ENCODE peak calls at places on chromosomes 4 and X, in four cellular contexts. One of them, this sample, is unnamed.

GRCh38 chr4:10063544-10064300 is 42.4 kb upstream of the SLC2A9 start:
- DNase-seq in tibial nerve: peak
- DNase-seq in non-pigmented ciliary epithelial cell: no peak
- DNase-seq in left lung: peak
- DNase-seq in this sample: peak

GRCh38 chr4:52813546-52813945 is 48.6 kb upstream of the RASL11B start:
- DNase-seq in tibial nerve: no peak
- DNase-seq in non-pigmented ciliary epithelial cell: no peak
- DNase-seq in left lung: no peak
- DNase-seq in this sample: no peak

GRCh38 chrX:130878350-130879341 is 24.4 kb downstream of the ENOX2 start:
- DNase-seq in tibial nerve: no peak
- DNase-seq in non-pigmented ciliary epithelial cell: peak
- DNase-seq in left lung: no peak
- DNase-seq in this sample: peak

GRCh38 chr4:108624263-108625056 is 4.1 kb downstream of the RPL34 start:
- DNase-seq in tibial nerve: no peak
- DNase-seq in non-pigmented ciliary epithelial cell: no peak
- DNase-seq in left lung: no peak
- DNase-seq in this sample: no peak

GRCh38 chr4:35494955-35495354 is 749.4 kb downstream of the ARAP2 start:
- DNase-seq in tibial nerve: no peak
- DNase-seq in non-pigmented ciliary epithelial cell: no peak
- DNase-seq in left lung: peak
- DNase-seq in this sample: no peak

GRCh38 chr4:20268028-20268427 is 16.3 kb downstream of the SLIT2 start:
- DNase-seq in tibial nerve: no peak
- DNase-seq in non-pigmented ciliary epithelial cell: no peak
- DNase-seq in left lung: no peak
- DNase-seq in this sample: no peak

GRCh38 chr4:71472946-71473345 is 134.1 kb downstream of the SLC4A4 start:
- DNase-seq in tibial nerve: no peak
- DNase-seq in non-pigmented ciliary epithelial cell: peak
- DNase-seq in left lung: no peak
- DNase-seq in this sample: peak

GRCh38 chr4:118869808-118870342 is 18.8 kb upstream of the SYNPO2 start:
- DNase-seq in tibial nerve: no peak
- DNase-seq in non-pigmented ciliary epithelial cell: peak
- DNase-seq in left lung: no peak
- DNase-seq in this sample: peak

GRCh38 chrX:734411-734810 is 103.8 kb downstream of the SHOX start:
- DNase-seq in tibial nerve: no peak
- DNase-seq in non-pigmented ciliary epithelial cell: no peak
- DNase-seq in left lung: no peak
- DNase-seq in this sample: no peak

GRCh38 chr4:78990938-78991810 is 51.9 kb upstream of the PAQR3 start:
- DNase-seq in tibial nerve: no peak
- DNase-seq in non-pigmented ciliary epithelial cell: no peak
- DNase-seq in left lung: no peak
- DNase-seq in this sample: no peak

GRCh38 chr4:180542445-180543100 is 1700.6 kb upstream of the TENM3 start:
- DNase-seq in tibial nerve: no peak
- DNase-seq in non-pigmented ciliary epithelial cell: peak
- DNase-seq in left lung: no peak
- DNase-seq in this sample: peak

GRCh38 chr4:142404191-142404611 is 441.9 kb downstream of the INPP4B start:
- DNase-seq in tibial nerve: no peak
- DNase-seq in non-pigmented ciliary epithelial cell: no peak
- DNase-seq in left lung: peak
- DNase-seq in this sample: no peak

GRCh38 chr4:77104405-77105292 is 28.9 kb upstream of the CCNI start:
- DNase-seq in tibial nerve: peak
- DNase-seq in non-pigmented ciliary epithelial cell: no peak
- DNase-seq in left lung: peak
- DNase-seq in this sample: peak

GRCh38 chrX:148259990-148260389 is 240.4 kb upstream of the AFF2 start:
- DNase-seq in tibial nerve: no peak
- DNase-seq in non-pigmented ciliary epithelial cell: no peak
- DNase-seq in left lung: no peak
- DNase-seq in this sample: no peak

GRCh38 chrX:108020631-108021030 is 24.2 kb upstream of the VSIG1 start:
- DNase-seq in tibial nerve: no peak
- DNase-seq in non-pigmented ciliary epithelial cell: no peak
- DNase-seq in left lung: no peak
- DNase-seq in this sample: no peak

GRCh38 chr4:166896254-166896653 is 338.0 kb downstream of the SPOCK3 start:
- DNase-seq in tibial nerve: no peak
- DNase-seq in non-pigmented ciliary epithelial cell: no peak
- DNase-seq in left lung: peak
- DNase-seq in this sample: no peak

GRCh38 chrX:129783176-129783776 is 3.5 kb downstream of the SASH3 start:
- DNase-seq in tibial nerve: no peak
- DNase-seq in non-pigmented ciliary epithelial cell: no peak
- DNase-seq in left lung: no peak
- DNase-seq in this sample: no peak

GRCh38 chr4:56653461-56654237 is 27.4 kb downstream of the HOPX start:
- DNase-seq in tibial nerve: no peak
- DNase-seq in non-pigmented ciliary epithelial cell: no peak
- DNase-seq in left lung: no peak
- DNase-seq in this sample: no peak

GRCh38 chr4:19034089-19034488 is 1012.5 kb upstream of the LCORL start:
- DNase-seq in tibial nerve: no peak
- DNase-seq in non-pigmented ciliary epithelial cell: no peak
- DNase-seq in left lung: no peak
- DNase-seq in this sample: no peak

GRCh38 chr4:9924750-9925149 is 96.5 kb downstream of the SLC2A9 start:
- DNase-seq in tibial nerve: no peak
- DNase-seq in non-pigmented ciliary epithelial cell: peak
- DNase-seq in left lung: no peak
- DNase-seq in this sample: no peak

GRCh38 chrX:17861496-17862011 is 456 bp upstream of the RAI2 start:
- DNase-seq in tibial nerve: no peak
- DNase-seq in non-pigmented ciliary epithelial cell: no peak
- DNase-seq in left lung: no peak
- DNase-seq in this sample: no peak

GRCh38 chr4:172865103-172865502 is 303.5 kb upstream of the GALNT7 start:
- DNase-seq in tibial nerve: no peak
- DNase-seq in non-pigmented ciliary epithelial cell: no peak
- DNase-seq in left lung: no peak
- DNase-seq in this sample: no peak

GRCh38 chrX:150546711-150547153 is 21.7 kb upstream of the MTM1 start:
- DNase-seq in tibial nerve: no peak
- DNase-seq in non-pigmented ciliary epithelial cell: no peak
- DNase-seq in left lung: no peak
- DNase-seq in this sample: no peak

GRCh38 chr4:45502471-45502870 is 621.4 kb downstream of the GABRG1 start:
- DNase-seq in tibial nerve: no peak
- DNase-seq in non-pigmented ciliary epithelial cell: no peak
- DNase-seq in left lung: no peak
- DNase-seq in this sample: no peak